ENCODE peak calls at places on chromosomes 4 and X, in four cellular contexts. C is breast epithelium, R is sigmoid colon, V is stomach. M is an unnamed sample.

GRCh38 chr4:66852843-66853242 is 692.5 kb downstream of the CENPC start:
- DNase-seq in V (no peak), R (no peak), C (no peak), M (no peak)

GRCh38 chrX:64389489-64389888 is 5.8 kb downstream of the MTMR8 start:
- DNase-seq in R (no peak), V (no peak), C (no peak), M (no peak)

GRCh38 chrX:22339459-22339858 is 66.7 kb downstream of the CBLL2 start:
- DNase-seq in C (no peak), V (no peak), R (no peak), M (no peak)

GRCh38 chrX:44903842-44904530 is 31.0 kb downstream of the KDM6A start:
- DNase-seq in R (no peak), V (no peak), C (no peak), M (no peak)

GRCh38 chr4:15232725-15233597 is 194.9 kb upstream of the C1QTNF7 start:
- DNase-seq in C (no peak), R (no peak), V (no peak), M (no peak)

GRCh38 chrX:9928083-9928482 is 39.1 kb upstream of the CLDN34 start:
- DNase-seq in V (no peak), R (no peak), C (no peak), M (no peak)

GRCh38 chr4:3717241-3717640 is 48.9 kb upstream of the ADRA2C start:
- DNase-seq in C (no peak), R (no peak), V (no peak), M (peak; percentile 47)

GRCh38 chr4:108168672-108169562 is at the start of gene LEF1:
- DNase-seq in R (no peak), C (peak; percentile 39), V (peak; percentile 34), M (peak; percentile 83)

DNA sequence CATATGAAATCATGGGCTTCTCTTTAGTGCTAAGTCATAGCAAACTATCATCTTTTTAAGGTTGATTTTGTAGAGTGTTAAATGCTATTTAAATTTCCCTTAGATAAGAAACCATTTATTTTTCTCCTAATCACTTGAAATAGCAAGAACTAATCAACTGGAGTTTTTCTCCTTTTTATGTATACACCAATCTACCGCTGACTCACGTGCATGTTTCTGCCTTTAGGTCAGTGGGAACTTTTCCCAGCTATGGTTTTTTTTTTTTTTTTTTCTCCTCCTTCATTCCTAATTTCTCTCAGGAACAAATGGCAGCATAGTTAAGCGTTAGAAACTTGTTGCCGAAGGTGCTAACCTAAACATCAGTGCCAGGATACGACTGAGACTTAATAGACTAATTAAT is 176.4 kb downstream of the BMPR1B start:
- DNase-seq in V (no peak), R (no peak), C (no peak), M (no peak)
- H3K4me3 ChIP-seq in V (no peak overlapping the region), R (no peak overlapping the region), C (no peak overlapping the region), M (no peak overlapping the region)

GRCh38 chrX:107716816-107717700 is 58.5 kb downstream of the TSC22D3 start:
- DNase-seq in R (peak; percentile 97), C (peak; percentile 90), V (peak; percentile 90), M (peak; percentile 95)
- TF ChIP-seq CTCF in R (peak; percentile 7), C (no peak), V (no peak), M (peak; percentile 11)

GRCh38 chr4:183099537-183100297 is 660 bp downstream of the WWC2 start:
- DNase-seq in C (no peak), V (peak; percentile 29), R (peak; percentile 74), M (peak; percentile 80)
- TF ChIP-seq POLR2AphosphoS5 in C (no peak), V (no peak), R (no peak), M (no peak)

GRCh38 chr4:48126621-48127020 is 7.4 kb downstream of the TXK start:
- DNase-seq in V (no peak), R (no peak), C (no peak), M (no peak)
- H3K4me3 ChIP-seq in V (no peak overlapping the region), R (no peak overlapping the region), C (no peak overlapping the region), M (no peak overlapping the region)

GRCh38 chrX:93538575-93538974 is 134.8 kb downstream of the NAP1L3 start:
- DNase-seq in C (no peak), R (no peak), V (no peak), M (no peak)
- TF ChIP-seq CTCF in C (no peak), R (no peak), V (no peak), M (no peak)

GRCh38 chr4:40562208-40562607 is 67.5 kb downstream of the RBM47 start:
- DNase-seq in V (no peak), C (no peak), R (no peak), M (no peak)
- TF ChIP-seq POLR2AphosphoS5 in V (no peak), C (no peak), R (no peak), M (no peak)

GRCh38 chr4:155679343-155679742 is 12.7 kb downstream of the GUCY1A1 start:
- DNase-seq in C (peak; percentile 35), V (no peak), R (peak; percentile 78), M (no peak)
- H3K4me3 ChIP-seq in C (no peak overlapping the region), V (no peak overlapping the region), R (no peak overlapping the region), M (no peak overlapping the region)

GRCh38 chrX:13226214-13226613 is 93.6 kb downstream of the ATXN3L start:
- DNase-seq in R (no peak), V (no peak), C (no peak), M (no peak)

GRCh38 chrX:13219990-13220764 is 99.7 kb downstream of the ATXN3L start:
- DNase-seq in C (no peak), V (no peak), R (no peak), M (no peak)

GRCh38 chrX:13220916-13221315 is 98.9 kb downstream of the ATXN3L start:
- DNase-seq in C (no peak), R (no peak), V (no peak), M (no peak)

GRCh38 chrX:13223868-13224555 is 95.8 kb downstream of the ATXN3L start:
- DNase-seq in R (no peak), V (no peak), C (peak; percentile 19), M (no peak)
- TF ChIP-seq CTCF in R (no peak), V (no peak), C (no peak), M (no peak)

GRCh38 chrX:1419545-1420355 is 27.8 kb upstream of the SLC25A6 start:
- DNase-seq in C (no peak), R (peak; percentile 61), V (no peak), M (peak; percentile 70)
- TF ChIP-seq POLR2AphosphoS5 in C (no peak), R (no peak), V (no peak), M (peak; percentile 31)

GRCh38 chrX:134174859-134175258 is 62.1 kb upstream of the CCDC160 start:
- DNase-seq in V (no peak), C (no peak), R (no peak), M (no peak)

GRCh38 chrX:134180566-134180965 is 56.4 kb upstream of the CCDC160 start:
- DNase-seq in R (no peak), C (no peak), V (no peak), M (no peak)

GRCh38 chrX:134174273-134174660 is 62.7 kb upstream of the CCDC160 start:
- DNase-seq in V (no peak), R (no peak), C (no peak), M (no peak)

GRCh38 chrX:134181261-134181660 is 55.7 kb upstream of the CCDC160 start:
- DNase-seq in V (no peak), C (no peak), R (no peak), M (no peak)

GRCh38 chrX:134177527-134177926 is 59.5 kb upstream of the CCDC160 start:
- DNase-seq in R (no peak), V (no peak), C (no peak), M (no peak)
- H3K4me3 ChIP-seq in R (no peak overlapping the region), V (no peak overlapping the region), C (no peak overlapping the region), M (no peak overlapping the region)